ENCODE peak calls at places on chromosomes 12 and 14, in six cellular contexts. I is effector memory CD4-positive, alpha-beta T cell; W is left lung; P is anterior cingulate cortex; D is effector CD4-positive, alpha-beta T cell; R is AG20443. G is an unnamed sample.

GRCh38 chr14:70871863-70872677 is 35.2 kb upstream of the PCNX1 start:
- DNase-seq in I (no peak), W (no peak), P (no peak), D (no peak), R (no peak), G (no peak)

GRCh38 chr12:88339254-88339949 is 197.3 kb downstream of the TMTC3 start:
- DNase-seq in I (no peak), W (no peak), P (no peak), D (no peak), R (peak), G (no peak)

GRCh38 chr14:20427231-20428009 is 8.5 kb downstream of the KLHL33 start:
- DNase-seq in I (no peak), W (no peak), P (no peak), D (no peak), R (peak), G (no peak)

GRCh38 chr12:124278389-124279101 is 16.3 kb upstream of the RFLNA start:
- DNase-seq in I (no peak), W (no peak), P (no peak), D (no peak), R (no peak), G (peak)

GRCh38 chr12:339557-340195 is 49.4 kb downstream of the KDM5A start:
- DNase-seq in I (no peak), W (no peak), P (no peak), D (no peak), R (no peak), G (no peak)

GRCh38 chr12:113647048-113647447 is 175.4 kb upstream of the LHX5 start:
- DNase-seq in I (no peak), W (no peak), P (no peak), D (no peak), R (no peak), G (peak)

GRCh38 chr12:1851126-1851791 is 30.9 kb downstream of the LRTM2 start:
- DNase-seq in I (no peak), W (no peak), P (no peak), D (no peak), R (peak), G (no peak)

GRCh38 chr12:94618995-94619695 is 31.2 kb downstream of the TMCC3 start:
- DNase-seq in I (no peak), W (no peak), P (no peak), D (no peak), R (peak), G (peak)

GRCh38 chr14:20707622-20708021 is 19.1 kb downstream of the ANG start:
- DNase-seq in I (no peak), W (no peak), P (no peak), D (no peak), R (no peak), G (no peak)

GRCh38 chr14:52299692-52300278 is 14.3 kb upstream of the PTGER2 start:
- DNase-seq in I (no peak), W (no peak), P (no peak), D (no peak), R (peak), G (no peak)

GRCh38 chr14:89755816-89756215 is 198.7 kb downstream of the EFCAB11 start:
- DNase-seq in I (no peak), W (no peak), P (no peak), D (no peak), R (no peak), G (no peak)

GRCh38 chr14:54211562-54212308 is 185.1 kb upstream of the CDKN3 start:
- DNase-seq in I (no peak), W (no peak), P (no peak), D (no peak), R (peak), G (no peak)

GRCh38 chr12:41485203-41485602 is 297.1 kb downstream of the PDZRN4 start:
- DNase-seq in I (no peak), W (no peak), P (no peak), D (no peak), R (no peak), G (no peak)

GRCh38 chr12:1777798-1778197 is 42.6 kb upstream of the LRTM2 start:
- DNase-seq in I (no peak), W (no peak), P (no peak), D (no peak), R (peak), G (no peak)

GRCh38 chr14:75417674-75418073 is 10.1 kb upstream of the JDP2 start:
- DNase-seq in I (no peak), W (no peak), P (no peak), D (no peak), R (peak), G (no peak)

GRCh38 chr14:22979748-22980392 is 2.5 kb downstream of the AJUBA start:
- DNase-seq in I (no peak), W (no peak), P (no peak), D (no peak), R (no peak), G (no peak)

GRCh38 chr12:58346032-58346632 is 404.8 kb downstream of the ATP23 start:
- DNase-seq in I (no peak), W (no peak), P (no peak), D (no peak), R (peak), G (no peak)

GRCh38 chr12:5328669-5329068 is 103.2 kb upstream of the NTF3 start:
- DNase-seq in I (no peak), W (no peak), P (no peak), D (no peak), R (no peak), G (no peak)

G was measured in head of caudate nucleus.